ENCODE peak calls at places on chromosomes 2 and 18, in four cellular contexts. One of them, this sample, is unnamed.

GRCh38 chr2:237501892-237502513 is 15.0 kb downstream of the MLPH start:
- DNase-seq in RWPE2: no peak
- DNase-seq in MM.1S: no peak
- DNase-seq in hepatocyte: no peak
- DNase-seq in this sample: no peak

GRCh38 chr2:88483200-88483599 is 30.7 kb upstream of the FOXI3 start:
- DNase-seq in RWPE2: no peak
- DNase-seq in MM.1S: no peak
- DNase-seq in hepatocyte: no peak
- DNase-seq in this sample: no peak

GRCh38 chr2:81598437-81598836 is 1293.9 kb upstream of the LRRTM1 start:
- DNase-seq in RWPE2: no peak
- DNase-seq in MM.1S: no peak
- DNase-seq in hepatocyte: no peak
- DNase-seq in this sample: no peak

GRCh38 chr2:218605438-218605837 is 2.3 kb upstream of the PLCD4 start:
- DNase-seq in RWPE2: no peak
- DNase-seq in MM.1S: no peak
- DNase-seq in hepatocyte: peak; percentile 50
- DNase-seq in this sample: peak; percentile 31

GRCh38 chr2:11802782-11803191 is 56.4 kb downstream of the LPIN1 start:
- DNase-seq in RWPE2: no peak
- DNase-seq in MM.1S: no peak
- DNase-seq in hepatocyte: no peak
- DNase-seq in this sample: peak; percentile 29

GRCh38 chr2:33307659-33308311 is 168.7 kb upstream of the RASGRP3 start:
- DNase-seq in RWPE2: no peak
- DNase-seq in MM.1S: no peak
- DNase-seq in hepatocyte: no peak
- DNase-seq in this sample: no peak

GRCh38 chr2:7905756-7906155 is 776.1 kb upstream of the ID2 start:
- DNase-seq in RWPE2: no peak
- DNase-seq in MM.1S: no peak
- DNase-seq in hepatocyte: peak; percentile 34
- DNase-seq in this sample: no peak

GRCh38 chr2:97806738-97807618 is 93.6 kb downstream of the ZAP70 start:
- DNase-seq in RWPE2: no peak
- DNase-seq in MM.1S: peak; percentile 65
- DNase-seq in hepatocyte: peak; percentile 88
- DNase-seq in this sample: peak; percentile 74

GRCh38 chr2:233003658-233004555 is 9.1 kb downstream of the NGEF start:
- DNase-seq in RWPE2: no peak
- DNase-seq in MM.1S: no peak
- DNase-seq in hepatocyte: no peak
- DNase-seq in this sample: no peak

GRCh38 chr18:49276680-49277079 is 183.8 kb downstream of the DYM start:
- DNase-seq in RWPE2: no peak
- DNase-seq in MM.1S: no peak
- DNase-seq in hepatocyte: no peak
- DNase-seq in this sample: no peak

GRCh38 chr2:160417745-160418397 is 75.7 kb downstream of the RBMS1 start:
- DNase-seq in RWPE2: no peak
- DNase-seq in MM.1S: no peak
- DNase-seq in hepatocyte: peak; percentile 50
- DNase-seq in this sample: peak; percentile 95

GRCh38 chr2:219699440-219699821 is 72.0 kb downstream of the SLC4A3 start:
- DNase-seq in RWPE2: no peak
- DNase-seq in MM.1S: no peak
- DNase-seq in hepatocyte: no peak
- DNase-seq in this sample: no peak

GRCh38 chr2:8234253-8234652 is 447.6 kb upstream of the ID2 start:
- DNase-seq in RWPE2: no peak
- DNase-seq in MM.1S: no peak
- DNase-seq in hepatocyte: no peak
- DNase-seq in this sample: no peak

GRCh38 chr2:3138621-3139020 is 239.0 kb downstream of the EIPR1 start:
- DNase-seq in RWPE2: no peak
- DNase-seq in MM.1S: no peak
- DNase-seq in hepatocyte: no peak
- DNase-seq in this sample: no peak

GRCh38 chr18:59455728-59456276 is 96.7 kb upstream of the LMAN1 start:
- DNase-seq in RWPE2: no peak
- DNase-seq in MM.1S: no peak
- DNase-seq in hepatocyte: peak; percentile 23
- DNase-seq in this sample: no peak

GRCh38 chr2:179612108-179612507 is 249.3 kb downstream of the ZNF385B start:
- DNase-seq in RWPE2: no peak
- DNase-seq in MM.1S: no peak
- DNase-seq in hepatocyte: peak; percentile 60
- DNase-seq in this sample: no peak

GRCh38 chr2:28929581-28929980 is 35.1 kb downstream of the WDR43 start:
- DNase-seq in RWPE2: no peak
- DNase-seq in MM.1S: no peak
- DNase-seq in hepatocyte: no peak
- DNase-seq in this sample: no peak

GRCh38 chr18:36179562-36180334 is 7.5 kb upstream of the MOCOS start:
- DNase-seq in RWPE2: no peak
- DNase-seq in MM.1S: no peak
- DNase-seq in hepatocyte: peak; percentile 53
- DNase-seq in this sample: peak; percentile 72

GRCh38 chr2:60641866-60642788 is 88.7 kb upstream of the BCL11A start:
- DNase-seq in RWPE2: no peak
- DNase-seq in MM.1S: peak; percentile 44
- DNase-seq in hepatocyte: peak; percentile 81
- DNase-seq in this sample: peak; percentile 29

GRCh38 chr2:120825370-120826259 is 89.9 kb downstream of the GLI2 start:
- DNase-seq in RWPE2: peak; percentile 25
- DNase-seq in MM.1S: no peak
- DNase-seq in hepatocyte: peak; percentile 60
- DNase-seq in this sample: peak; percentile 54

GRCh38 chr2:148052687-148053086 is 31.8 kb downstream of the MBD5 start:
- DNase-seq in RWPE2: no peak
- DNase-seq in MM.1S: no peak
- DNase-seq in hepatocyte: no peak
- DNase-seq in this sample: no peak

GRCh38 chr2:62475172-62476011 is 30.6 kb downstream of the TMEM17 start:
- DNase-seq in RWPE2: no peak
- DNase-seq in MM.1S: no peak
- DNase-seq in hepatocyte: no peak
- DNase-seq in this sample: no peak

GRCh38 chr2:54897420-54898310 is 152.6 kb downstream of the RTN4 start:
- DNase-seq in RWPE2: no peak
- DNase-seq in MM.1S: no peak
- DNase-seq in hepatocyte: no peak
- DNase-seq in this sample: no peak

GRCh38 chr2:40400336-40400953 is 51.4 kb downstream of the SLC8A1 start:
- DNase-seq in RWPE2: no peak
- DNase-seq in MM.1S: no peak
- DNase-seq in hepatocyte: no peak
- DNase-seq in this sample: no peak

GRCh38 chr2:43270461-43270860 is 44.1 kb upstream of the ZFP36L2 start:
- DNase-seq in RWPE2: no peak
- DNase-seq in MM.1S: no peak
- DNase-seq in hepatocyte: no peak
- DNase-seq in this sample: no peak

GRCh38 chr2:120783371-120783791 is 47.7 kb downstream of the GLI2 start:
- DNase-seq in RWPE2: no peak
- DNase-seq in MM.1S: no peak
- DNase-seq in hepatocyte: no peak
- DNase-seq in this sample: no peak

GRCh38 chr2:133333189-133333588 is 235.1 kb downstream of the NCKAP5 start:
- DNase-seq in RWPE2: no peak
- DNase-seq in MM.1S: no peak
- DNase-seq in hepatocyte: no peak
- DNase-seq in this sample: peak; percentile 14

GRCh38 chr18:74524097-74524496 is 10.2 kb upstream of the CNDP1 start:
- DNase-seq in RWPE2: no peak
- DNase-seq in MM.1S: no peak
- DNase-seq in hepatocyte: no peak
- DNase-seq in this sample: no peak

GRCh38 chr2:234368861-234369261 is 128.0 kb downstream of the ARL4C start:
- DNase-seq in RWPE2: no peak
- DNase-seq in MM.1S: no peak
- DNase-seq in hepatocyte: peak; percentile 78
- DNase-seq in this sample: no peak

GRCh38 chr2:239826786-239827510 is 198.2 kb downstream of the NDUFA10 start:
- DNase-seq in RWPE2: no peak
- DNase-seq in MM.1S: no peak
- DNase-seq in hepatocyte: no peak
- DNase-seq in this sample: no peak

GRCh38 chr2:26770986-26771586 is 7.0 kb downstream of the SLC35F6 start:
- DNase-seq in RWPE2: peak; percentile 88
- DNase-seq in MM.1S: no peak
- DNase-seq in hepatocyte: peak; percentile 56
- DNase-seq in this sample: peak; percentile 41

GRCh38 chr2:235024191-235024611 is 72.4 kb downstream of the SH3BP4 start:
- DNase-seq in RWPE2: no peak
- DNase-seq in MM.1S: no peak
- DNase-seq in hepatocyte: no peak
- DNase-seq in this sample: no peak

GRCh38 chr2:42995752-42996422 is 203.5 kb upstream of the HAAO start:
- DNase-seq in RWPE2: no peak
- DNase-seq in MM.1S: no peak
- DNase-seq in hepatocyte: no peak
- DNase-seq in this sample: no peak

GRCh38 chr18:55014095-55014494 is 54.8 kb upstream of the CCDC68 start:
- DNase-seq in RWPE2: no peak
- DNase-seq in MM.1S: no peak
- DNase-seq in hepatocyte: no peak
- DNase-seq in this sample: no peak

GRCh38 chr2:42906115-42906556 is 113.8 kb upstream of the HAAO start:
- DNase-seq in RWPE2: no peak
- DNase-seq in MM.1S: no peak
- DNase-seq in hepatocyte: no peak
- DNase-seq in this sample: no peak

GRCh38 chr2:1663621-1664020 is 80.7 kb downstream of the PXDN start:
- DNase-seq in RWPE2: no peak
- DNase-seq in MM.1S: no peak
- DNase-seq in hepatocyte: no peak
- DNase-seq in this sample: no peak

GRCh38 chr18:79611040-79611681 is 68.4 kb upstream of the CTDP1 start:
- DNase-seq in RWPE2: peak; percentile 67
- DNase-seq in MM.1S: no peak
- DNase-seq in hepatocyte: peak; percentile 78
- DNase-seq in this sample: peak; percentile 92

GRCh38 chr2:234951386-234952269 is at the start of gene SH3BP4:
- DNase-seq in RWPE2: no peak
- DNase-seq in MM.1S: peak; percentile 28
- DNase-seq in hepatocyte: peak; percentile 95
- DNase-seq in this sample: peak; percentile 63

GRCh38 chr2:126889501-126890135 is 9.1 kb upstream of the TEX51 start:
- DNase-seq in RWPE2: peak; percentile 25
- DNase-seq in MM.1S: no peak
- DNase-seq in hepatocyte: no peak
- DNase-seq in this sample: no peak

DNA sequence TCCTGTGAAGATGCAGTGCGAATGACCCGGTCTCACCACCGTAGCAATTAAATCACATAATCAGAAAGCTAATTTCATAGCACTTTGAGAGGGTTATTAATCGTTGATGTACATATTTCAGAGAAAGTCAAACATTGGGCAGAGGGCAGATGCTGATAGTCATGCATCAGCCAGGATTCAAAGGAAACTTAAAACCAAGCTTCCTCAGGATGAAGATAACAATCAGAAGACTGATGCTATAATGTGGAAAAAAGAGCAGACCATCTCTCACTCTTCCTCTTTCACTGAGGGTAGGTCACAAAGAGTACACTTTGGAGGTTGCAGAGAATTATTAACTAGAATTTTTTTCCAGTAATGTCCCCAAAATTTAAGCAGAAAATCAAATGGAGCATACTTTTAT is 1027.7 kb upstream of the ZEB2 start:
- DNase-seq in RWPE2: no peak
- DNase-seq in MM.1S: no peak
- DNase-seq in hepatocyte: no peak
- DNase-seq in this sample: no peak
- H3K27ac ChIP-seq in RWPE2: no peak overlapping the region
- H3K27ac ChIP-seq in MM.1S: no peak overlapping the region
- H3K27ac ChIP-seq in hepatocyte: no peak overlapping the region
- H3K27ac ChIP-seq in this sample: no peak overlapping the region

GRCh38 chr2:222436040-222436413 is 11.7 kb downstream of the SGPP2 start:
- DNase-seq in RWPE2: no peak
- DNase-seq in MM.1S: no peak
- DNase-seq in hepatocyte: no peak
- DNase-seq in this sample: no peak
- TF ChIP-seq CTCF in RWPE2: no peak
- TF ChIP-seq CTCF in MM.1S: no peak
- TF ChIP-seq CTCF in hepatocyte: no peak
- TF ChIP-seq CTCF in this sample: peak; percentile 6

GRCh38 chr2:101860782-101861181 is 131.0 kb upstream of the IL1R2 start:
- DNase-seq in RWPE2: no peak
- DNase-seq in MM.1S: no peak
- DNase-seq in hepatocyte: no peak
- DNase-seq in this sample: no peak
- H3K4me3 ChIP-seq in RWPE2: no peak overlapping the region
- H3K4me3 ChIP-seq in MM.1S: no peak overlapping the region
- H3K4me3 ChIP-seq in hepatocyte: no peak overlapping the region
- H3K4me3 ChIP-seq in this sample: no peak overlapping the region

GRCh38 chr2:69755862-69756467 is 14.0 kb downstream of the ANXA4 start:
- DNase-seq in RWPE2: no peak
- DNase-seq in MM.1S: no peak
- DNase-seq in hepatocyte: no peak
- DNase-seq in this sample: no peak
- H3K27ac ChIP-seq in RWPE2: peak overlapping the region; percentile 41
- H3K27ac ChIP-seq in MM.1S: no peak overlapping the region
- H3K27ac ChIP-seq in hepatocyte: peak overlapping the region; percentile 38
- H3K27ac ChIP-seq in this sample: peak overlapping the region; percentile 4

This sample was measured in brain microvascular endothelial cell.